ENCODE peak calls at places on chromosomes 1 and 21, in six cellular contexts. V, D, I, N, O and H are unnamed samples.

GRCh38 chr21:19109694-19110093 is 706.1 kb upstream of the TMPRSS15 start:
- DNase-seq in V (no peak), D (no peak), I (no peak), N (no peak), O (no peak), H (no peak)

GRCh38 chr1:154556422-154556821 is 2.0 kb downstream of the UBE2Q1 start:
- DNase-seq in V (no peak), D (no peak), I (no peak), N (no peak), O (no peak), H (no peak)

GRCh38 chr1:14377386-14377785 is 221.1 kb upstream of the KAZN start:
- DNase-seq in V (no peak), D (no peak), I (no peak), N (no peak), O (no peak), H (no peak)

GRCh38 chr1:91282695-91283420 is 121.8 kb downstream of the HFM1 start:
- DNase-seq in V (peak), D (peak), I (peak), N (no peak), O (peak), H (peak)

GRCh38 chr1:219507432-219507831 is 105.5 kb downstream of the ZC3H11B start:
- DNase-seq in V (no peak), D (no peak), I (peak), N (no peak), O (no peak), H (no peak)

GRCh38 chr21:42437786-42438185 is 34.1 kb downstream of the UBASH3A start:
- DNase-seq in V (peak), D (no peak), I (no peak), N (no peak), O (no peak), H (no peak)

GRCh38 chr1:199273837-199274379 is 635.1 kb downstream of the PTPRC start:
- DNase-seq in V (no peak), D (peak), I (no peak), N (peak), O (no peak), H (no peak)

GRCh38 chr1:244322791-244323521 is 128.8 kb downstream of the ADSS2 start:
- DNase-seq in V (no peak), D (peak), I (peak), N (no peak), O (no peak), H (no peak)

GRCh38 chr1:229109320-229109761 is 161.6 kb upstream of the RAB4A start:
- DNase-seq in V (no peak), D (no peak), I (no peak), N (no peak), O (no peak), H (no peak)

GRCh38 chr1:245336149-245336983 is 181.6 kb downstream of the KIF26B start:
- DNase-seq in V (no peak), D (peak), I (no peak), N (no peak), O (no peak), H (no peak)

GRCh38 chr1:227781314-227781930 is 34.1 kb upstream of the PRSS38 start:
- DNase-seq in V (no peak), D (no peak), I (no peak), N (peak), O (no peak), H (no peak)

GRCh38 chr1:1318777-1319645 is 5.4 kb downstream of the INTS11 start:
- DNase-seq in V (no peak), D (no peak), I (no peak), N (no peak), O (no peak), H (no peak)

GRCh38 chr21:45525910-45526306 is 16.3 kb downstream of the SLC19A1 start:
- DNase-seq in V (no peak), D (no peak), I (no peak), N (no peak), O (no peak), H (no peak)

GRCh38 chr1:88646852-88647645 is 37.0 kb upstream of the PKN2 start:
- DNase-seq in V (no peak), D (no peak), I (no peak), N (no peak), O (no peak), H (no peak)

GRCh38 chr1:61084560-61084991 is 2.2 kb downstream of the NFIA start:
- DNase-seq in V (no peak), D (no peak), I (no peak), N (no peak), O (no peak), H (no peak)

GRCh38 chr21:32456497-32456918 is 44.0 kb downstream of the EVA1C start:
- DNase-seq in V (no peak), D (no peak), I (peak), N (no peak), O (no peak), H (no peak)

GRCh38 chr21:15130751-15131150 is 66.0 kb upstream of the NRIP1 start:
- DNase-seq in V (no peak), D (no peak), I (no peak), N (no peak), O (no peak), H (no peak)

GRCh38 chr21:32499249-32500055 is 85.9 kb downstream of the TCP10L start:
- DNase-seq in V (no peak), D (no peak), I (no peak), N (peak), O (no peak), H (no peak)

GRCh38 chr21:44382536-44382935 is 29.1 kb downstream of the TRPM2 start:
- DNase-seq in V (no peak), D (no peak), I (no peak), N (peak), O (no peak), H (no peak)

GRCh38 chr1:46613661-46614603 is 2.7 kb downstream of the MOB3C start:
- DNase-seq in V (peak), D (no peak), I (no peak), N (peak), O (no peak), H (peak)

GRCh38 chr1:88673446-88673845 is 10.6 kb upstream of the PKN2 start:
- DNase-seq in V (no peak), D (no peak), I (no peak), N (no peak), O (no peak), H (no peak)

GRCh38 chr21:42636535-42636914 is 16.9 kb upstream of the PDE9A start:
- DNase-seq in V (no peak), D (no peak), I (no peak), N (no peak), O (no peak), H (no peak)

GRCh38 chr1:117635805-117636204 is 30.0 kb downstream of the TENT5C start:
- DNase-seq in V (no peak), D (no peak), I (no peak), N (no peak), O (no peak), H (no peak)

GRCh38 chr1:32393832-32394140 is 455 bp downstream of the BSDC1 start:
- DNase-seq in V (no peak), D (peak), I (no peak), N (no peak), O (no peak), H (no peak)

GRCh38 chr1:43687301-43688108 is 19.8 kb upstream of the ST3GAL3 start:
- DNase-seq in V (no peak), D (no peak), I (no peak), N (no peak), O (no peak), H (no peak)

GRCh38 chr1:182962554-182963115 is 9.7 kb upstream of the SHCBP1L start:
- DNase-seq in V (peak), D (peak), I (peak), N (peak), O (peak), H (peak)

GRCh38 chr1:121522061-121522759 is 337.4 kb downstream of the SRGAP2C start:
- DNase-seq in V (no peak), D (peak), I (no peak), N (peak), O (no peak), H (no peak)

DNA sequence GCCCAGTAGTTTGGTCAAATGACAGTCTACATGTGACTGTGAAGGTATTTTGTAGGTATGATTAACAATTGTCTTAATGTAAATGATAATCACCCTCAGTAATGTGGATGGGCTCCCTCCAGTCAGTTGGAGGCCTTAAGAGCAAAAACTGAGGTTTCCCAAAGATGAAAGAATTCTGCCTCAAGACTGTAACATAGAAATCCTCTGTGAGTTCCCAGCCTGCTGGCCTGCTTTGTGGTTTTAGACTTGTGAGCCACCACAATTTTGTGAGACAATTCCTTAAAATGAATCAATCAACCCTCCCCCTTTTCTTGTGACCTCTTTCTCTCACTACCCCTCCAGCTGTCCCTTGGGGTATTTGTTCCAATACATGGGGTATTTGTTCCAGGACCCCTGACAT is 226.4 kb upstream of the DPYD start:
- DNase-seq in V (no peak), D (no peak), I (no peak), N (no peak), O (no peak), H (no peak)
- TF ChIP-seq CTCF in V (no peak), D (no peak), I (no peak), N (no peak), O (no peak), H (no peak)

GRCh38 chr1:176949033-176949662 is 215.4 kb downstream of the ASTN1 start:
- DNase-seq in V (peak), D (peak), I (peak), N (no peak), O (peak), H (peak)
- TF ChIP-seq CTCF in V (peak), D (peak), I (peak), N (peak), O (peak), H (peak)

GRCh38 chr1:19395678-19396192 is 83.6 kb downstream of the SLC66A1 start:
- DNase-seq in V (no peak), D (no peak), I (peak), N (no peak), O (no peak), H (no peak)

GRCh38 chr1:19396280-19396679 is 84.2 kb downstream of the SLC66A1 start:
- DNase-seq in V (no peak), D (no peak), I (no peak), N (no peak), O (no peak), H (no peak)

GRCh38 chr1:19400189-19400588 is 85.2 kb downstream of the CAPZB start:
- DNase-seq in V (no peak), D (no peak), I (no peak), N (peak), O (no peak), H (no peak)

GRCh38 chr1:19397217-19397945 is 85.3 kb downstream of the SLC66A1 start:
- DNase-seq in V (no peak), D (no peak), I (no peak), N (no peak), O (no peak), H (no peak)

GRCh38 chr1:19398309-19398760 is 86.2 kb downstream of the SLC66A1 start:
- DNase-seq in V (no peak), D (no peak), I (peak), N (no peak), O (no peak), H (no peak)
- TF ChIP-seq CTCF in V (no peak), D (no peak), I (peak), N (no peak), O (no peak), H (no peak)

GRCh38 chr1:207985996-207986395 is 75.1 kb upstream of the CD34 start:
- DNase-seq in V (no peak), D (no peak), I (no peak), N (no peak), O (no peak), H (no peak)

GRCh38 chr1:207985190-207985589 is 74.3 kb upstream of the CD34 start:
- DNase-seq in V (no peak), D (no peak), I (no peak), N (no peak), O (no peak), H (no peak)

GRCh38 chr1:207978441-207978840 is 67.5 kb upstream of the CD34 start:
- DNase-seq in V (no peak), D (no peak), I (no peak), N (no peak), O (no peak), H (no peak)

GRCh38 chr1:207983044-207983443 is 72.1 kb upstream of the CD34 start:
- DNase-seq in V (no peak), D (no peak), I (no peak), N (no peak), O (no peak), H (no peak)

GRCh38 chr1:207981976-207982375 is 71.1 kb upstream of the CD34 start:
- DNase-seq in V (peak), D (peak), I (no peak), N (no peak), O (no peak), H (peak)
- TF ChIP-seq CTCF in V (peak), D (peak), I (peak), N (no peak), O (peak), H (peak)

DNA sequence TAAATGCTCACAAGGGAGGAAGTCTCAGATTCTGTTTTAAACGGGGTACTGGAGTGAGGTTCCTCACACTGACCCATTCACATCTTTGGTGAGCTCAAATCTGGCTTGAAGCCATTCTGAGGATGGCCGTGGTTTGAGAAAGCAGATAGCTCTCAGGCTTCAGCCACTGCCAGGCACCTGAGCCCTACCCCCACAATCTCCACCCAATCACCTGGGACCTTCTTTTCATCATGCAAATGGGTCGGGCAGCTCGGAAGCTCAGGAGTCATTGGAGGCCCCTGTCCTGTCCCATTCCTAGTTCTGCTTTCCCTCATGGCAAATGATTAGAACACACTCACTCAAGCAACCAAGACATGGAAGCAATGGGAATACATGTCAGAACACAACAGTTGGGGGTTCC is 141.4 kb upstream of the ETS2 start:
- DNase-seq in V (no peak), D (no peak), I (no peak), N (no peak), O (no peak), H (no peak)
- TF ChIP-seq CTCF in V (no peak), D (no peak), I (no peak), N (no peak), O (no peak), H (no peak)

GRCh38 chr1:108561145-108561458 is 1.2 kb downstream of the EEIG2 start:
- DNase-seq in V (no peak), D (no peak), I (no peak), N (no peak), O (no peak), H (no peak)
- TF ChIP-seq CTCF in V (no peak), D (no peak), I (no peak), N (no peak), O (no peak), H (no peak)

GRCh38 chr1:93701619-93702018 is 20.0 kb upstream of the BCAR3 start:
- DNase-seq in V (no peak), D (peak), I (peak), N (peak), O (no peak), H (peak)

GRCh38 chr1:93703649-93704048 is 22.0 kb upstream of the BCAR3 start:
- DNase-seq in V (no peak), D (peak), I (no peak), N (no peak), O (no peak), H (no peak)

GRCh38 chr1:93702102-93702827 is 20.6 kb upstream of the BCAR3 start:
- DNase-seq in V (no peak), D (peak), I (no peak), N (no peak), O (no peak), H (peak)

GRCh38 chr1:93704063-93704462 is 22.4 kb upstream of the BCAR3 start:
- DNase-seq in V (no peak), D (no peak), I (no peak), N (no peak), O (peak), H (peak)

DNA sequence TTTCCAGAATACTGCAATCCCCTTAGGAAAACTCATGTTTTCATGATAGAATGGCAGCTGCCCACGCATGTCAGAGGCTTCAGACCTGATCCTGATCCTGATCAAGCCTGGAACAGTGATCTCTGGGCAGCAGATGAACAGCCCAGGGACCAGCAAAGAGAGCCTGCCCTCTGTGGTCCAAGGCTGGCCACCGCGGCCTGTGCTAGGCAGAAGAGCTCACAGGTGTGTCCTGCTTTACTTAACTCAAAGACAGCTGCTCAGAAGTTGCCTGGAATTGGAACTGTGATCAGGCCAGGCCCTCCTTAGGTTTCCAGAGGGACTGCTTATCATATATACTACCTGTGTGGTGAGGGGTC is 21.2 kb upstream of the BCAR3 start:
- DNase-seq in V (no peak), D (peak), I (no peak), N (no peak), O (no peak), H (no peak)
- TF ChIP-seq CTCF in V (no peak), D (no peak), I (peak), N (no peak), O (no peak), H (no peak)